ENCODE peak calls at places on chromosomes 2 and 18, in six cellular contexts. W is K562, T is ovary, F is IMR-90, M is upper lobe of right lung, L is T-helper 17 cell. P is an unnamed sample. For H3K9me3, the result is how much of the 10 kb centered on the place peaks cover.

GRCh38 chr18:4750392-4751346 is 295.6 kb upstream of the DLGAP1 start:
- DNase-seq in W (no peak), T (no peak), F (no peak), M (no peak), L (no peak), P (no peak)

GRCh38 chr2:5915926-5916325 is 223.7 kb downstream of the SOX11 start:
- DNase-seq in W (no peak), T (no peak), F (peak), M (no peak), L (no peak), P (no peak)

GRCh38 chr2:126776701-126777619 is 121.0 kb downstream of the GYPC start:
- DNase-seq in W (peak), T (peak), F (peak), M (peak), L (peak), P (peak)

GRCh38 chr2:22560021-22560420 is 825.0 kb upstream of the KLHL29 start:
- DNase-seq in W (no peak), T (no peak), F (no peak), M (no peak), L (no peak), P (no peak)

GRCh38 chr18:61575419-61575818 is 242.2 kb downstream of the CDH20 start:
- DNase-seq in W (no peak), T (no peak), F (no peak), M (no peak), L (no peak), P (no peak)

GRCh38 chr2:239109041-239109915 is 261.4 kb downstream of the TWIST2 start:
- DNase-seq in W (no peak), T (no peak), F (peak), M (peak), L (no peak), P (no peak)

GRCh38 chr2:141931797-141932196 is 199.0 kb downstream of the LRP1B start:
- DNase-seq in W (no peak), T (no peak), F (no peak), M (no peak), L (no peak), P (no peak)

GRCh38 chr2:3182848-3183247 is 194.8 kb downstream of the EIPR1 start:
- DNase-seq in W (no peak), T (no peak), F (no peak), M (no peak), L (no peak), P (no peak)

GRCh38 chr2:23204650-23205049 is 180.3 kb upstream of the KLHL29 start:
- DNase-seq in W (no peak), T (no peak), F (no peak), M (no peak), L (no peak), P (no peak)

GRCh38 chr2:33160217-33160616 is 213.5 kb downstream of the LTBP1 start:
- DNase-seq in W (no peak), T (no peak), F (peak), M (no peak), L (no peak), P (no peak)

GRCh38 chr2:236051351-236051750 is 116.8 kb downstream of the GBX2 start:
- DNase-seq in W (no peak), T (no peak), F (no peak), M (no peak), L (no peak), P (no peak)

GRCh38 chr2:213847316-213847715 is 563.1 kb downstream of the SPAG16 start:
- DNase-seq in W (no peak), T (no peak), F (no peak), M (no peak), L (no peak), P (no peak)

GRCh38 chr2:54341656-54342055 is 85.6 kb upstream of the TSPYL6 start:
- DNase-seq in W (no peak), T (no peak), F (no peak), M (no peak), L (no peak), P (no peak)

GRCh38 chr2:159640176-159640575 is 23.8 kb upstream of the BAZ2B start:
- DNase-seq in W (no peak), T (no peak), F (no peak), M (no peak), L (no peak), P (no peak)

GRCh38 chr2:60738679-60739078 is 17.4 kb upstream of the PAPOLG start:
- DNase-seq in W (no peak), T (no peak), F (no peak), M (no peak), L (no peak), P (no peak)

DNA sequence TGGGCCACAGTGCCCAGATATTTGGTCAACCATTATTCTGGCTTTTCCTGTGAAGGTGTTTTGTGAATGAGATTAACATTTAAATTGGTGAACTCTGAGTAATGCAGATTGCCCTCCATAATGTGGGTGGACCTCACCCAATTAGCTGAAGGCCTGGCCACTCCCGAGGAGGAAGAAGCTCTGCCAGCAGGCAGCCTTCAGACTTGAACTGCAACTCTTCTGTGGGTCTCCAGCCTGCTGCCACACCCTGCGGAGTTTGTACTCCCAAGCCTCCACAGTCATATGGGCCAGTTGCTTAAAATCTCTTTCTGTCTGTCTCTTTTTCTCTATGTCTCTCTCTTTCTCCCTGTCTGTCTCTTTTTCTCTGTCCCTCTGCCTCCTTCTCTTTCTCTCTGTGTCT is 262.7 kb downstream of the MYCN start:
- DNase-seq in W (no peak), T (no peak), F (no peak), M (no peak), L (no peak), P (no peak)
- H3K9me3 ChIP-seq in W (under half), T (under half), F (under half), M (under half), L (under half), P (under half)

GRCh38 chr18:71707985-71708500 is 836.1 kb downstream of the CBLN2 start:
- DNase-seq in W (no peak), T (no peak), F (no peak), M (no peak), L (no peak), P (no peak)
- H3K9me3 ChIP-seq in W (under half), T (under half), F (under half), M (under half), L (under half), P (under half)

GRCh38 chr2:89833780-89834117 is 1142.3 kb downstream of the RPIA start:
- DNase-seq in W (no peak), T (no peak), F (peak), M (no peak), L (no peak), P (no peak)

GRCh38 chr2:89831686-89832498 is 1140.4 kb downstream of the RPIA start:
- DNase-seq in W (no peak), T (no peak), F (peak), M (no peak), L (no peak), P (no peak)

GRCh38 chr2:89829828-89830227 is 1138.4 kb downstream of the RPIA start:
- DNase-seq in W (no peak), T (no peak), F (peak), M (no peak), L (no peak), P (no peak)

GRCh38 chr2:89834306-89834705 is 1142.8 kb downstream of the RPIA start:
- DNase-seq in W (no peak), T (no peak), F (no peak), M (no peak), L (no peak), P (no peak)

DNA sequence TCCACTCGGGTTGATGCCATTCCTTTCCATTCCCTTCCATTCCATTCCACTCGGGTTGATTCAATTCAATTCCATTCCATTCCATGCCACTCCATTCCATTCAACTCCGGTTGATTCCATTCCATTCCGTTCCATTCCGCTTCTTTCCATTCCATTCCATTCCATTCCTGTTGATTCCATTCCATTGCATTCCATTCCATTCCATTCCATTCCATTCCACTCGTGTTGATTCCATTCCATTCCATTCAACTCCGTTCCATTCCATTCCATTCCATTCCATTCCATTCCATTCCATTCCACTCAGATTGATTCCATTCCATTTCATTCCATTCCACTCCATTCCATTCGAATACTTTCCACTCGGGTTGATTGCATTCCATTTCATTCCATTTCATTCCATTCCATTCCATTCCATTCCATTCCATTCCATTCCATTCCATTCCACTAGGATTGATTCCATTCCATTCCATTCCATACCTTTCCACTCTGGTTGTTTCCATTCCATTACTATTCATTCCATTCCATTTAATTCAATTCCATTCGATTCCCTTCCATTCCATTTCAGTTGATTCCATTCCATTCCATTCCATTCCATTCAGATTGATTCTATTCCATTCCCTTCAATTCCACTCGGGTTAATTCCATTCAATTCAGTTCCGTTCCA is 1141.8 kb downstream of the RPIA start:
- DNase-seq in W (no peak), T (no peak), F (peak), M (no peak), L (no peak), P (no peak)
- H3K9me3 ChIP-seq in W (under half), T (under half), F (under half), M (under half), L (half or more), P (under half)

DNA sequence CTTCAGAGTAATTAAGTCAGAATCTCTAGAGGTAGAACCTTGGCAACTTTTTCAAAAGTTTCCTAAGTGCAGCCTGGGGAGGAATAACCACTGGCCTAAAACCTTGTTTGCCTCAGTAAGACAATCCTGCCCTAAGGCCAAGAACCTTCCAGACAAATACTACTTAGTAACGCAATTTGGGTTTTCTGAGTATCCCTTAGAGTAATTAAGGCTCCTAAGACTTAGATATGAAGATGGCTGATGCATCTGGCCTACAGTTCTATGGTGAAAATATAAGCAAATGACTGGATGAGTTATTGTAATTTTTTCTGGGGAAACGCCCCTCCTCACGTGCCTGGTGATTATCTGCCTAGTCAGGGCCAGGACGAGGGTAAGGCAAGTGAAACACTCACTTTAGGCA is 95.7 kb upstream of the DLX2 start:
- DNase-seq in W (no peak), T (no peak), F (no peak), M (no peak), L (no peak), P (no peak)
- H3K9me3 ChIP-seq in W (under half), T (under half), F (under half), M (under half), L (under half), P (under half)

GRCh38 chr2:45007961-45008295 is 1.3 kb downstream of the SIX2 start:
- DNase-seq in W (no peak), T (no peak), F (no peak), M (no peak), L (no peak), P (no peak)

GRCh38 chr2:45006041-45006941 is 3.0 kb downstream of the SIX2 start:
- DNase-seq in W (no peak), T (no peak), F (no peak), M (no peak), L (no peak), P (no peak)

GRCh38 chr2:45008296-45009129 is 739 bp downstream of the SIX2 start:
- DNase-seq in W (no peak), T (no peak), F (peak), M (peak), L (no peak), P (no peak)

GRCh38 chr2:45006942-45007287 is 2.3 kb downstream of the SIX2 start:
- DNase-seq in W (no peak), T (no peak), F (no peak), M (no peak), L (no peak), P (no peak)

GRCh38 chr2:45007356-45007755 is 1.9 kb downstream of the SIX2 start:
- DNase-seq in W (no peak), T (no peak), F (no peak), M (no peak), L (no peak), P (no peak)
- H3K9me3 ChIP-seq in W (under half), T (under half), F (under half), M (under half), L (under half), P (under half)

GRCh38 chr2:234158189-234158588 is 107.7 kb downstream of the SPP2 start:
- DNase-seq in W (no peak), T (no peak), F (no peak), M (no peak), L (no peak), P (no peak)

GRCh38 chr2:234158812-234159211 is 108.3 kb downstream of the SPP2 start:
- DNase-seq in W (no peak), T (no peak), F (peak), M (no peak), L (no peak), P (no peak)

GRCh38 chr2:234161932-234162331 is 111.4 kb downstream of the SPP2 start:
- DNase-seq in W (no peak), T (no peak), F (no peak), M (no peak), L (no peak), P (no peak)

DNA sequence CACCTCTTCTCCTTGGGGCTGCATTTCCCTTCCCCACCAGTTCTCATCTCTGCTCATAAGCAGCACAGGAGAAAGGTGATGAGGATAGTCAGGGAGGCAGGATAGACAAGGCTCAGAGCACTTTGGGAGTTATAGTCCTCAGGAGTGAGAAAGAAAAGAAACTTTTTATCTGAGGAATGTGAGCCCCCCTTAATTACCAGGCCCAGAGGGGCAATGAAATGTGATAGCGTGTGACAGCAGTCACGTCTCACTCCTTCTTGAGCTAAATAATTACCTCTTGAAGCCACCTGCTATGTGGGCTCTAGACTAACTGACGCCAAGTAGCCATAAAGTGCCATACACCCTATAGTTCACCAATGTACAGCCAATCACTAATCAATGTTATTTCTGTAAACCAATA is 105.8 kb downstream of the SPP2 start:
- DNase-seq in W (no peak), T (no peak), F (no peak), M (no peak), L (no peak), P (no peak)
- H3K9me3 ChIP-seq in W (under half), T (under half), F (under half), M (under half), L (under half), P (under half)

DNA sequence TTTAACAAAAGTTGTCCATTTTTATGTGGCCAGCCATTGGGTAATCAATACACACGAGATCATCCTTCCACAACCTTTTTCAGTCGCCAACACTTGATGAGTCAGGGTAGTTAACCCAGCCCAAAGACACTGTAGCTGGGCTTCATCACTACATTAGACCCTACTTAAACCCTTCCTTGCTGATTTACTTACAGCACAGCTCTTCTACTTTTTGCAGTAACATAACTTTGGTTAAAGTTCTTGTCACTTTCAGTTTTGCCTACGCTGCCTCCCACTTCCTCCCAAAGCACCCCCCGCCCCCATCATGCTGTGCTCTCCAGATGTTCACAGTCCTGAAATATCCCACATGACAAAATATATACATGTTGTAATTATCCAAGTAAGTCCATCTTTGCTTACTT is 103.6 kb downstream of the CDK15 start:
- DNase-seq in W (no peak), T (no peak), F (peak), M (no peak), L (no peak), P (no peak)
- H3K9me3 ChIP-seq in W (under half), T (under half), F (under half), M (under half), L (under half), P (under half)

GRCh38 chr18:55927831-55928230 is 339.8 kb upstream of the TCF4 start:
- DNase-seq in W (no peak), T (no peak), F (peak), M (no peak), L (no peak), P (no peak)

GRCh38 chr18:55934801-55935200 is 346.8 kb upstream of the TCF4 start:
- DNase-seq in W (no peak), T (no peak), F (no peak), M (no peak), L (no peak), P (no peak)

GRCh38 chr18:55932675-55933074 is 344.7 kb upstream of the TCF4 start:
- DNase-seq in W (no peak), T (no peak), F (no peak), M (no peak), L (no peak), P (no peak)
- H3K9me3 ChIP-seq in W (under half), T (under half), F (under half), M (under half), L (under half), P (under half)

GRCh38 chr2:16161768-16162490 is 221.6 kb downstream of the MYCN start:
- DNase-seq in W (no peak), T (no peak), F (no peak), M (no peak), L (no peak), P (no peak)
- H3K9me3 ChIP-seq in W (under half), T (under half), F (under half), M (under half), L (under half), P (under half)

P was measured in naive thymus-derived CD4-positive, alpha-beta T cell.